ENCODE peak calls at places on chromosomes 16 and 17, in four cellular contexts. T is right atrium auricular region, N is body of pancreas, L is adrenal gland. J is an unnamed sample. For H3K9me3 and H3K4me1, the result is how much of the 10 kb centered on the place peaks cover.

GRCh38 chr16:67339453-67339852 is 12.8 kb downstream of the LRRC36 start:
- DNase-seq in T (no peak), N (no peak), L (no peak), J (no peak)

GRCh38 chr16:19173059-19173458 is 5.0 kb downstream of the SYT17 start:
- DNase-seq in T (no peak), N (no peak), L (no peak), J (no peak)

GRCh38 chr16:1926223-1926718 is 8.1 kb upstream of the HS3ST6 start:
- DNase-seq in T (no peak), N (no peak), L (no peak), J (no peak)

GRCh38 chr16:21625026-21625425 is 25.6 kb downstream of the METTL9 start:
- DNase-seq in T (no peak), N (no peak), L (no peak), J (no peak)

GRCh38 chr16:27798241-27798640 is 248.3 kb downstream of the KATNIP start:
- DNase-seq in T (no peak), N (no peak), L (no peak), J (no peak)

GRCh38 chr17:58205936-58206335 is 13.1 kb downstream of the MKS1 start:
- DNase-seq in T (no peak), N (no peak), L (no peak), J (no peak)

GRCh38 chr17:65594585-65594940 is 33.1 kb upstream of the AXIN2 start:
- DNase-seq in T (no peak), N (no peak), L (no peak), J (no peak)

GRCh38 chr17:65967372-65967771 is 224.6 kb downstream of the CEP112 start:
- DNase-seq in T (no peak), N (no peak), L (no peak), J (no peak)

GRCh38 chr17:76385892-76386786 is 1.7 kb downstream of the SPHK1 start:
- DNase-seq in T (peak), N (peak), L (peak), J (peak)

GRCh38 chr17:17527534-17527933 is 31.3 kb upstream of the RASD1 start:
- DNase-seq in T (no peak), N (no peak), L (no peak), J (peak)

GRCh38 chr17:21375757-21376584 is at the start of gene KCNJ12:
- DNase-seq in T (no peak), N (no peak), L (no peak), J (peak)

GRCh38 chr16:68781784-68782183 is 44.7 kb downstream of the CDH1 start:
- DNase-seq in T (no peak), N (no peak), L (no peak), J (no peak)

GRCh38 chr17:55005520-55005919 is 37.0 kb downstream of the STXBP4 start:
- DNase-seq in T (no peak), N (no peak), L (no peak), J (no peak)

GRCh38 chr17:57930239-57930638 is 25.0 kb downstream of the CUEDC1 start:
- DNase-seq in T (no peak), N (no peak), L (no peak), J (no peak)

GRCh38 chr16:1651509-1652342 is 26.4 kb upstream of the JPT2 start:
- DNase-seq in T (no peak), N (no peak), L (no peak), J (no peak)

GRCh38 chr17:77571562-77571981 is 386.9 kb upstream of the TNRC6C start:
- DNase-seq in T (peak), N (no peak), L (no peak), J (no peak)

GRCh38 chr16:85503642-85504224 is 109.4 kb upstream of the GSE1 start:
- DNase-seq in T (no peak), N (no peak), L (no peak), J (no peak)

GRCh38 chr17:42438600-42439567 is 15.8 kb upstream of the CAVIN1 start:
- DNase-seq in T (no peak), N (peak), L (no peak), J (peak)

GRCh38 chr16:59290718-59291117 is 556.6 kb upstream of the GOT2 start:
- DNase-seq in T (no peak), N (no peak), L (no peak), J (no peak)

GRCh38 chr17:77736207-77736600 is 222.3 kb upstream of the TNRC6C start:
- DNase-seq in T (peak), N (no peak), L (no peak), J (peak)

GRCh38 chr17:37430051-37430591 is 23.4 kb downstream of the TADA2A start:
- DNase-seq in T (no peak), N (no peak), L (no peak), J (no peak)

GRCh38 chr17:64343071-64343774 is 47.4 kb downstream of the PECAM1 start:
- DNase-seq in T (no peak), N (no peak), L (no peak), J (no peak)

GRCh38 chr17:72978593-72979218 is 113.8 kb downstream of the SLC39A11 start:
- DNase-seq in T (no peak), N (no peak), L (peak), J (no peak)

GRCh38 chr17:75755990-75756389 is 9.0 kb downstream of the GALK1 start:
- DNase-seq in T (no peak), N (no peak), L (no peak), J (no peak)

GRCh38 chr17:34254146-34254545 is 939 bp upstream of the CCL2 start:
- DNase-seq in T (no peak), N (no peak), L (no peak), J (no peak)

GRCh38 chr17:72715906-72716572 is 376.4 kb downstream of the SLC39A11 start:
- DNase-seq in T (peak), N (peak), L (no peak), J (no peak)

GRCh38 chr16:31265329-31266245 is 5.8 kb downstream of the ITGAM start:
- DNase-seq in T (no peak), N (peak), L (no peak), J (no peak)

GRCh38 chr16:75433732-75434413 is 570 bp upstream of the CFDP1 start:
- DNase-seq in T (peak), N (peak), L (peak), J (peak)

GRCh38 chr17:27469256-27469655 is 13.0 kb downstream of the KSR1 start:
- DNase-seq in T (no peak), N (no peak), L (no peak), J (peak)
- H3K9me3 ChIP-seq in T (under half), N (under half), L (under half), J (under half)

GRCh38 chr16:17392127-17392856 is 78.5 kb downstream of the XYLT1 start:
- DNase-seq in T (no peak), N (no peak), L (no peak), J (no peak)
- H3K4me1 ChIP-seq in T (under half), N (under half), L (under half), J (under half)

GRCh38 chr16:35636831-35637230 is 2177.4 kb downstream of the TP53TG3F start:
- DNase-seq in T (no peak), N (no peak), L (no peak), J (no peak)

GRCh38 chr16:35642322-35642835 is 2183.0 kb downstream of the TP53TG3F start:
- DNase-seq in T (no peak), N (no peak), L (no peak), J (no peak)

GRCh38 chr16:35639233-35640205 is 2180.1 kb downstream of the TP53TG3F start:
- DNase-seq in T (no peak), N (no peak), L (no peak), J (no peak)

GRCh38 chr16:35637683-35638082 is 2178.3 kb downstream of the TP53TG3F start:
- DNase-seq in T (no peak), N (no peak), L (no peak), J (no peak)
- H3K9me3 ChIP-seq in T (under half), N (under half), L (under half), J (under half)

GRCh38 chr16:25089346-25089745 is 22.2 kb upstream of the LCMT1 start:
- DNase-seq in T (no peak), N (no peak), L (no peak), J (no peak)

GRCh38 chr16:25093208-25094061 is 18.1 kb upstream of the LCMT1 start:
- DNase-seq in T (no peak), N (no peak), L (no peak), J (no peak)

GRCh38 chr16:25097304-25097988 is 14.1 kb upstream of the LCMT1 start:
- DNase-seq in T (no peak), N (no peak), L (no peak), J (no peak)

GRCh38 chr16:25095636-25096035 is 15.9 kb upstream of the LCMT1 start:
- DNase-seq in T (no peak), N (no peak), L (no peak), J (no peak)

GRCh38 chr16:25092489-25092888 is 19.1 kb upstream of the LCMT1 start:
- DNase-seq in T (no peak), N (no peak), L (no peak), J (no peak)
- H3K4me1 ChIP-seq in T (under half), N (under half), L (under half), J (under half)

GRCh38 chr16:35150805-35151312 is 1691.4 kb downstream of the TP53TG3F start:
- DNase-seq in T (no peak), N (no peak), L (no peak), J (no peak)
- H3K9me3 ChIP-seq in T (under half), N (under half), L (under half), J (under half)

GRCh38 chr16:53207810-53208752 is 153.3 kb downstream of the CHD9 start:
- DNase-seq in T (no peak), N (peak), L (peak), J (peak)
- H3K4me1 ChIP-seq in T (under half), N (under half), L (under half), J (under half)

GRCh38 chr16:71449020-71449419 is 7.2 kb upstream of the TLE7 start:
- DNase-seq in T (no peak), N (no peak), L (no peak), J (no peak)
- H3K9me3 ChIP-seq in T (under half), N (half or more), L (under half), J (under half)

J was measured in thyroid gland.